ENCODE peak calls at places on chromosome 11, in four cellular contexts. One of them, this sample, is unnamed.

GRCh38 chr11:12377106-12377823 is at the start of gene PARVA:
- DNase-seq in H1: peak
- DNase-seq in GM12878: no peak
- DNase-seq in SK-N-SH: no peak
- DNase-seq in this sample: no peak

GRCh38 chr11:61181489-61181888 is 20.3 kb upstream of the VPS37C start:
- DNase-seq in H1: no peak
- DNase-seq in GM12878: no peak
- DNase-seq in SK-N-SH: no peak
- DNase-seq in this sample: no peak

GRCh38 chr11:69102732-69103615 is 52.8 kb upstream of the SMIM38 start:
- DNase-seq in H1: no peak
- DNase-seq in GM12878: no peak
- DNase-seq in SK-N-SH: peak
- DNase-seq in this sample: no peak

GRCh38 chr11:63592975-63593395 is 21.2 kb downstream of the PLAAT3 start:
- DNase-seq in H1: no peak
- DNase-seq in GM12878: no peak
- DNase-seq in SK-N-SH: peak
- DNase-seq in this sample: peak

GRCh38 chr11:15627560-15627959 is 512.8 kb downstream of the INSC start:
- DNase-seq in H1: no peak
- DNase-seq in GM12878: no peak
- DNase-seq in SK-N-SH: no peak
- DNase-seq in this sample: no peak

GRCh38 chr11:127461575-127462344 is 461.2 kb upstream of the KIRREL3 start:
- DNase-seq in H1: no peak
- DNase-seq in GM12878: no peak
- DNase-seq in SK-N-SH: peak
- DNase-seq in this sample: no peak

GRCh38 chr11:61699737-61700160 is 19.6 kb downstream of the DAGLA start:
- DNase-seq in H1: no peak
- DNase-seq in GM12878: no peak
- DNase-seq in SK-N-SH: no peak
- DNase-seq in this sample: no peak

GRCh38 chr11:18986744-18987143 is 47.5 kb upstream of the MRGPRX1 start:
- DNase-seq in H1: no peak
- DNase-seq in GM12878: no peak
- DNase-seq in SK-N-SH: no peak
- DNase-seq in this sample: no peak

GRCh38 chr11:105856954-105857353 is 165.1 kb downstream of the MSANTD4 start:
- DNase-seq in H1: no peak
- DNase-seq in GM12878: no peak
- DNase-seq in SK-N-SH: no peak
- DNase-seq in this sample: no peak

GRCh38 chr11:76207642-76208378 is 1.5 kb upstream of the WNT11 start:
- DNase-seq in H1: no peak
- DNase-seq in GM12878: no peak
- DNase-seq in SK-N-SH: peak
- DNase-seq in this sample: peak

GRCh38 chr11:36564376-36565032 is 3.3 kb upstream of the RAG1 start:
- DNase-seq in H1: no peak
- DNase-seq in GM12878: peak
- DNase-seq in SK-N-SH: peak
- DNase-seq in this sample: peak

GRCh38 chr11:107696140-107696539 is 15.7 kb downstream of the SLN start:
- DNase-seq in H1: no peak
- DNase-seq in GM12878: no peak
- DNase-seq in SK-N-SH: no peak
- DNase-seq in this sample: no peak

GRCh38 chr11:130772266-130773227 is 143.7 kb downstream of the SNX19 start:
- DNase-seq in H1: no peak
- DNase-seq in GM12878: no peak
- DNase-seq in SK-N-SH: no peak
- DNase-seq in this sample: no peak

GRCh38 chr11:62544521-62545436 is 1.8 kb downstream of the AHNAK start:
- DNase-seq in H1: no peak
- DNase-seq in GM12878: no peak
- DNase-seq in SK-N-SH: no peak
- DNase-seq in this sample: peak

GRCh38 chr11:119362741-119363080 is 16.2 kb upstream of the MFRP start:
- DNase-seq in H1: no peak
- DNase-seq in GM12878: no peak
- DNase-seq in SK-N-SH: no peak
- DNase-seq in this sample: no peak

GRCh38 chr11:12784445-12784844 is 110.2 kb downstream of the TEAD1 start:
- DNase-seq in H1: no peak
- DNase-seq in GM12878: no peak
- DNase-seq in SK-N-SH: no peak
- DNase-seq in this sample: no peak

GRCh38 chr11:119085523-119085878 is 820 bp downstream of the HMBS start:
- DNase-seq in H1: no peak
- DNase-seq in GM12878: no peak
- DNase-seq in SK-N-SH: peak
- DNase-seq in this sample: peak

GRCh38 chr11:85595285-85595884 is 31.8 kb downstream of the DLG2 start:
- DNase-seq in H1: no peak
- DNase-seq in GM12878: peak
- DNase-seq in SK-N-SH: peak
- DNase-seq in this sample: peak

GRCh38 chr11:10293423-10294288 is at the start of gene SBF2:
- DNase-seq in H1: no peak
- DNase-seq in GM12878: no peak
- DNase-seq in SK-N-SH: peak
- DNase-seq in this sample: peak

GRCh38 chr11:59767212-59767611 is 12.0 kb downstream of the STX3 start:
- DNase-seq in H1: no peak
- DNase-seq in GM12878: no peak
- DNase-seq in SK-N-SH: no peak
- DNase-seq in this sample: no peak

GRCh38 chr11:75626692-75627536 is 41.9 kb downstream of the MAP6 start:
- DNase-seq in H1: no peak
- DNase-seq in GM12878: no peak
- DNase-seq in SK-N-SH: peak
- DNase-seq in this sample: no peak

GRCh38 chr11:12971955-12972354 is 37.2 kb upstream of the RASSF10 start:
- DNase-seq in H1: no peak
- DNase-seq in GM12878: no peak
- DNase-seq in SK-N-SH: no peak
- DNase-seq in this sample: no peak

GRCh38 chr11:128463975-128464374 is 123.4 kb downstream of the ETS1 start:
- DNase-seq in H1: no peak
- DNase-seq in GM12878: no peak
- DNase-seq in SK-N-SH: no peak
- DNase-seq in this sample: no peak

GRCh38 chr11:66082936-66083698 is 13.0 kb downstream of the PACS1 start:
- DNase-seq in H1: no peak
- DNase-seq in GM12878: no peak
- DNase-seq in SK-N-SH: peak
- DNase-seq in this sample: no peak

GRCh38 chr11:15493921-15494630 is 379.4 kb downstream of the INSC start:
- DNase-seq in H1: no peak
- DNase-seq in GM12878: no peak
- DNase-seq in SK-N-SH: peak
- DNase-seq in this sample: no peak

GRCh38 chr11:47186076-47186936 is at the start of gene PACSIN3:
- DNase-seq in H1: no peak
- DNase-seq in GM12878: no peak
- DNase-seq in SK-N-SH: peak
- DNase-seq in this sample: peak

GRCh38 chr11:17479284-17480214 is 2.9 kb upstream of the ABCC8 start:
- DNase-seq in H1: peak
- DNase-seq in GM12878: no peak
- DNase-seq in SK-N-SH: peak
- DNase-seq in this sample: peak

GRCh38 chr11:110952150-110952549 is 239.9 kb upstream of the ARHGAP20 start:
- DNase-seq in H1: no peak
- DNase-seq in GM12878: no peak
- DNase-seq in SK-N-SH: no peak
- DNase-seq in this sample: no peak

GRCh38 chr11:3840870-3841425 is at the start of gene RHOG:
- DNase-seq in H1: no peak
- DNase-seq in GM12878: no peak
- DNase-seq in SK-N-SH: peak
- DNase-seq in this sample: peak

GRCh38 chr11:78499971-78500370 is 74.7 kb downstream of the NARS2 start:
- DNase-seq in H1: no peak
- DNase-seq in GM12878: no peak
- DNase-seq in SK-N-SH: no peak
- DNase-seq in this sample: no peak

GRCh38 chr11:119739975-119740374 is 11.0 kb upstream of the NECTIN1 start:
- DNase-seq in H1: no peak
- DNase-seq in GM12878: no peak
- DNase-seq in SK-N-SH: peak
- DNase-seq in this sample: no peak

GRCh38 chr11:128334311-128335044 is 252.9 kb downstream of the ETS1 start:
- DNase-seq in H1: no peak
- DNase-seq in GM12878: no peak
- DNase-seq in SK-N-SH: no peak
- DNase-seq in this sample: no peak

GRCh38 chr11:68127791-68128681 is 6.8 kb upstream of the CHKA start:
- DNase-seq in H1: peak
- DNase-seq in GM12878: no peak
- DNase-seq in SK-N-SH: peak
- DNase-seq in this sample: peak

GRCh38 chr11:46075168-46075567 is 46.1 kb downstream of the PHF21A start:
- DNase-seq in H1: no peak
- DNase-seq in GM12878: no peak
- DNase-seq in SK-N-SH: no peak
- DNase-seq in this sample: peak

GRCh38 chr11:47607380-47607779 is 13.2 kb upstream of the C1QTNF4 start:
- DNase-seq in H1: no peak
- DNase-seq in GM12878: no peak
- DNase-seq in SK-N-SH: no peak
- DNase-seq in this sample: no peak

GRCh38 chr11:13114566-13115465 is 105.7 kb downstream of the RASSF10 start:
- DNase-seq in H1: no peak
- DNase-seq in GM12878: no peak
- DNase-seq in SK-N-SH: peak
- DNase-seq in this sample: peak

GRCh38 chr11:15641191-15641810 is 526.6 kb downstream of the INSC start:
- DNase-seq in H1: no peak
- DNase-seq in GM12878: no peak
- DNase-seq in SK-N-SH: no peak
- DNase-seq in this sample: no peak

GRCh38 chr11:68117896-68118470 is 3.2 kb downstream of the CHKA start:
- DNase-seq in H1: no peak
- DNase-seq in GM12878: no peak
- DNase-seq in SK-N-SH: no peak
- DNase-seq in this sample: no peak

GRCh38 chr11:66047541-66048365 is 1.2 kb downstream of the GAL3ST3 start:
- DNase-seq in H1: no peak
- DNase-seq in GM12878: no peak
- DNase-seq in SK-N-SH: no peak
- DNase-seq in this sample: no peak

GRCh38 chr11:8273281-8273680 is 9.6 kb upstream of the LMO1 start:
- DNase-seq in H1: no peak
- DNase-seq in GM12878: no peak
- DNase-seq in SK-N-SH: no peak
- DNase-seq in this sample: no peak
- TF ChIP-seq NRF1 in H1: no peak
- TF ChIP-seq NRF1 in GM12878: no peak
- TF ChIP-seq NRF1 in SK-N-SH: no peak
- TF ChIP-seq NRF1 in this sample: no peak

GRCh38 chr11:134120143-134120850 is 51.4 kb downstream of the JAM3 start:
- DNase-seq in H1: no peak
- DNase-seq in GM12878: no peak
- DNase-seq in SK-N-SH: no peak
- DNase-seq in this sample: no peak
- H3K4me3 ChIP-seq in H1: no peak
- H3K4me3 ChIP-seq in GM12878: no peak
- H3K4me3 ChIP-seq in SK-N-SH: no peak
- H3K4me3 ChIP-seq in this sample: no peak

DNA sequence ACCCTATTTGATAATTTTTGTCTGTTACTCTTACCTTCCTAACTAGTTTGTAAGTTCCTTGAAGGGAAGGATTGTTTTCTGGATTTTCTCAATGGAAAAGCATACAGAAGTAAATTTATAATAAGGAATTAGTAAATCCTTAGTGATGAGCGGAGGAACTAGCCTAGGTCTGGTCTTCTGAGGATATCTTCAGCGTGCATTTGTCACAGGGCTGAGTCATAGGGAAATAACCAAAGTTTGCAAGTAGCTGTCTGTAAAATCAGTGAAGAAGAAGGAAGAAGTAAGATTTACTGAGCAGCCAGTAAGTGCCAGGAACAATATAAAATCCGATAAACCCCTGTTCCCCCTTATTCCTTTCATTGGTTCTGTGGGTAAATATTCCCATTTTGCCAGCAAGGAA is 162.7 kb upstream of the SORL1-AS1 start:
- DNase-seq in H1: no peak
- DNase-seq in GM12878: no peak
- DNase-seq in SK-N-SH: no peak
- DNase-seq in this sample: no peak
- TF ChIP-seq USF2 in H1: no peak
- TF ChIP-seq USF2 in GM12878: no peak
- TF ChIP-seq USF2 in SK-N-SH: no peak
- TF ChIP-seq USF2 in this sample: no peak

GRCh38 chr11:114080219-114080618 is 20.7 kb downstream of the ZBTB16 start:
- DNase-seq in H1: no peak
- DNase-seq in GM12878: no peak
- DNase-seq in SK-N-SH: no peak
- DNase-seq in this sample: no peak
- TF ChIP-seq NRF1 in H1: no peak
- TF ChIP-seq NRF1 in GM12878: no peak
- TF ChIP-seq NRF1 in SK-N-SH: no peak
- TF ChIP-seq NRF1 in this sample: no peak

GRCh38 chr11:102452461-102453285 is at the start of gene TMEM123:
- DNase-seq in H1: peak
- DNase-seq in GM12878: no peak
- DNase-seq in SK-N-SH: peak
- DNase-seq in this sample: peak

GRCh38 chr11:102451693-102452460 is 688 bp downstream of the TMEM123 start:
- DNase-seq in H1: no peak
- DNase-seq in GM12878: no peak
- DNase-seq in SK-N-SH: peak
- DNase-seq in this sample: peak

GRCh38 chr11:102453286-102453797 is 777 bp upstream of the TMEM123 start:
- DNase-seq in H1: no peak
- DNase-seq in GM12878: no peak
- DNase-seq in SK-N-SH: peak
- DNase-seq in this sample: no peak

GRCh38 chr11:102449651-102450570 is 2.7 kb downstream of the TMEM123 start:
- DNase-seq in H1: no peak
- DNase-seq in GM12878: no peak
- DNase-seq in SK-N-SH: no peak
- DNase-seq in this sample: no peak

GRCh38 chr11:102451041-102451692 is 1.4 kb downstream of the TMEM123 start:
- DNase-seq in H1: no peak
- DNase-seq in GM12878: no peak
- DNase-seq in SK-N-SH: no peak
- DNase-seq in this sample: no peak
- H3K4me3 ChIP-seq in H1: peak
- H3K4me3 ChIP-seq in GM12878: peak
- H3K4me3 ChIP-seq in SK-N-SH: peak
- H3K4me3 ChIP-seq in this sample: peak

GRCh38 chr11:33445761-33446161 is 188.6 kb downstream of the HIPK3 start:
- DNase-seq in H1: no peak
- DNase-seq in GM12878: no peak
- DNase-seq in SK-N-SH: no peak
- DNase-seq in this sample: no peak
- TF ChIP-seq USF2 in H1: no peak
- TF ChIP-seq USF2 in GM12878: no peak
- TF ChIP-seq USF2 in SK-N-SH: no peak
- TF ChIP-seq USF2 in this sample: no peak